ENCODE peak calls at places on chromosomes 3 and 15, in ten cellular contexts. One of them, this sample, is unnamed.

GRCh38 chr3:124558898-124559649 is 171.2 kb upstream of the UMPS start:
- DNase-seq in trophoblast cell: no peak
- DNase-seq in adrenal gland: peak; percentile 93
- DNase-seq in psoas muscle: peak; percentile 57
- DNase-seq in ovary: peak; percentile 69
- DNase-seq in stomach: peak; percentile 84
- DNase-seq in testis: peak; percentile 88
- DNase-seq in uterus: peak; percentile 92
- DNase-seq in left ventricle myocardium inferior: peak; percentile 68
- DNase-seq in K562: no peak
- DNase-seq in this sample: peak; percentile 92

GRCh38 chr3:87247086-87247781 is 20.1 kb downstream of the CHMP2B start:
- DNase-seq in stomach: no peak
- DNase-seq in adrenal gland: no peak
- DNase-seq in left ventricle myocardium inferior: no peak
- DNase-seq in K562: no peak
- DNase-seq in uterus: no peak
- DNase-seq in ovary: no peak
- DNase-seq in trophoblast cell: no peak
- DNase-seq in psoas muscle: no peak
- DNase-seq in testis: no peak
- DNase-seq in this sample: no peak

GRCh38 chr3:157526036-157526435 is 22.8 kb upstream of the VEPH1 start:
- DNase-seq in ovary: no peak
- DNase-seq in left ventricle myocardium inferior: no peak
- DNase-seq in uterus: no peak
- DNase-seq in testis: no peak
- DNase-seq in adrenal gland: no peak
- DNase-seq in trophoblast cell: no peak
- DNase-seq in stomach: no peak
- DNase-seq in psoas muscle: no peak
- DNase-seq in K562: no peak
- DNase-seq in this sample: no peak

GRCh38 chr15:85757073-85757938 is 37.4 kb downstream of the KLHL25 start:
- DNase-seq in psoas muscle: no peak
- DNase-seq in K562: no peak
- DNase-seq in left ventricle myocardium inferior: peak; percentile 52
- DNase-seq in testis: no peak
- DNase-seq in stomach: no peak
- DNase-seq in uterus: no peak
- DNase-seq in trophoblast cell: no peak
- DNase-seq in adrenal gland: no peak
- DNase-seq in ovary: no peak
- DNase-seq in this sample: no peak

GRCh38 chr3:34009480-34009844 is 211.0 kb downstream of the PDCD6IP start:
- DNase-seq in trophoblast cell: no peak
- DNase-seq in ovary: no peak
- DNase-seq in stomach: no peak
- DNase-seq in testis: no peak
- DNase-seq in K562: no peak
- DNase-seq in left ventricle myocardium inferior: no peak
- DNase-seq in adrenal gland: no peak
- DNase-seq in psoas muscle: no peak
- DNase-seq in uterus: no peak
- DNase-seq in this sample: no peak

GRCh38 chr3:71128951-71129350 is 454.6 kb downstream of the FOXP1 start:
- DNase-seq in K562: no peak
- DNase-seq in ovary: no peak
- DNase-seq in left ventricle myocardium inferior: no peak
- DNase-seq in uterus: no peak
- DNase-seq in adrenal gland: no peak
- DNase-seq in trophoblast cell: no peak
- DNase-seq in testis: no peak
- DNase-seq in stomach: no peak
- DNase-seq in psoas muscle: no peak
- DNase-seq in this sample: no peak

GRCh38 chr3:37819591-37819990 is 42.1 kb upstream of the CTDSPL start:
- DNase-seq in testis: no peak
- DNase-seq in ovary: no peak
- DNase-seq in trophoblast cell: no peak
- DNase-seq in uterus: peak; percentile 83
- DNase-seq in K562: no peak
- DNase-seq in adrenal gland: no peak
- DNase-seq in psoas muscle: no peak
- DNase-seq in stomach: no peak
- DNase-seq in left ventricle myocardium inferior: no peak
- DNase-seq in this sample: no peak

GRCh38 chr15:39239562-39239961 is 341.3 kb upstream of the THBS1 start:
- DNase-seq in trophoblast cell: no peak
- DNase-seq in left ventricle myocardium inferior: no peak
- DNase-seq in testis: no peak
- DNase-seq in uterus: no peak
- DNase-seq in psoas muscle: no peak
- DNase-seq in stomach: no peak
- DNase-seq in ovary: no peak
- DNase-seq in K562: no peak
- DNase-seq in adrenal gland: no peak
- DNase-seq in this sample: no peak

GRCh38 chr3:135368316-135368715 is 573.3 kb downstream of the EPHB1 start:
- DNase-seq in ovary: no peak
- DNase-seq in testis: no peak
- DNase-seq in uterus: no peak
- DNase-seq in psoas muscle: no peak
- DNase-seq in left ventricle myocardium inferior: no peak
- DNase-seq in K562: no peak
- DNase-seq in trophoblast cell: no peak
- DNase-seq in stomach: no peak
- DNase-seq in adrenal gland: no peak
- DNase-seq in this sample: no peak

GRCh38 chr15:28178290-28178689 is 79.2 kb upstream of the OCA2 start:
- DNase-seq in testis: no peak
- DNase-seq in stomach: no peak
- DNase-seq in ovary: no peak
- DNase-seq in K562: no peak
- DNase-seq in uterus: no peak
- DNase-seq in left ventricle myocardium inferior: no peak
- DNase-seq in adrenal gland: no peak
- DNase-seq in trophoblast cell: no peak
- DNase-seq in psoas muscle: no peak
- DNase-seq in this sample: no peak

GRCh38 chr15:99711685-99712084 is 21.6 kb downstream of the LYSMD4 start:
- DNase-seq in testis: no peak
- DNase-seq in left ventricle myocardium inferior: no peak
- DNase-seq in psoas muscle: no peak
- DNase-seq in stomach: no peak
- DNase-seq in trophoblast cell: no peak
- DNase-seq in ovary: no peak
- DNase-seq in K562: no peak
- DNase-seq in adrenal gland: no peak
- DNase-seq in uterus: no peak
- DNase-seq in this sample: no peak

GRCh38 chr3:48157950-48158376 is 30.3 kb downstream of the CDC25A start:
- DNase-seq in trophoblast cell: peak; percentile 63
- DNase-seq in ovary: peak; percentile 62
- DNase-seq in testis: peak; percentile 78
- DNase-seq in K562: peak; percentile 80
- DNase-seq in uterus: peak; percentile 64
- DNase-seq in stomach: peak; percentile 65
- DNase-seq in adrenal gland: peak; percentile 76
- DNase-seq in left ventricle myocardium inferior: peak; percentile 61
- DNase-seq in psoas muscle: peak; percentile 60
- DNase-seq in this sample: peak; percentile 80

GRCh38 chr15:31366169-31366734 is 39.6 kb downstream of the KLF13 start:
- DNase-seq in uterus: peak; percentile 62
- DNase-seq in left ventricle myocardium inferior: peak; percentile 64
- DNase-seq in adrenal gland: no peak
- DNase-seq in stomach: no peak
- DNase-seq in psoas muscle: peak; percentile 40
- DNase-seq in testis: peak; percentile 51
- DNase-seq in K562: no peak
- DNase-seq in ovary: peak; percentile 69
- DNase-seq in trophoblast cell: no peak
- DNase-seq in this sample: peak; percentile 29

GRCh38 chr3:178195824-178196223 is 340.4 kb upstream of the KCNMB2 start:
- DNase-seq in trophoblast cell: no peak
- DNase-seq in uterus: no peak
- DNase-seq in K562: no peak
- DNase-seq in ovary: no peak
- DNase-seq in left ventricle myocardium inferior: no peak
- DNase-seq in stomach: no peak
- DNase-seq in testis: no peak
- DNase-seq in psoas muscle: no peak
- DNase-seq in adrenal gland: no peak
- DNase-seq in this sample: no peak

GRCh38 chr3:154642066-154642619 is 212.2 kb upstream of the GPR149 start:
- DNase-seq in left ventricle myocardium inferior: no peak
- DNase-seq in stomach: no peak
- DNase-seq in ovary: no peak
- DNase-seq in trophoblast cell: no peak
- DNase-seq in K562: no peak
- DNase-seq in uterus: no peak
- DNase-seq in adrenal gland: no peak
- DNase-seq in testis: no peak
- DNase-seq in psoas muscle: no peak
- DNase-seq in this sample: no peak

DNA sequence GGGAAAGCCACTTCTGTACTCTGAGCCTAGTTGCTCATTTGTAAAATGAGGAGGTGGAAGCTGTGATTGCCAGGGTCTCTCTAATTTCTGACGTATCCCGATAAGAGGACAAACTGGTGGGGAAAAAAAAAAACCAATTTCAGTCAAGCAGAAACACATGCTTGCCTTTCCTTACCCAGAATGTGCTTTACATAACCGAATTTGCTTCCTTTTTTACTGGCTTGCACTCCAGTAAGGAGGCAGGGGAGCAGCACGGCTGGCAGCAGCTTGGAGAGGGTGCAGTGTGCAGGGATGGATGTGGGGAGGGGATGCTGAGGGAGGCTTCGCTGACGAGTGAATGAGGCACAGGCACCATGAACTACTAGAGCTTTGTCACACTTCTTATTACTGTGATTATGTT is 186.9 kb upstream of the LPP start:
- DNase-seq in uterus: no peak
- DNase-seq in stomach: no peak
- DNase-seq in testis: no peak
- DNase-seq in adrenal gland: no peak
- DNase-seq in psoas muscle: no peak
- DNase-seq in K562: no peak
- DNase-seq in left ventricle myocardium inferior: no peak
- DNase-seq in ovary: no peak
- DNase-seq in trophoblast cell: no peak
- DNase-seq in this sample: no peak
- H3K4me1 ChIP-seq in uterus: no peaks in the 10 kb centered on the region
- H3K4me1 ChIP-seq in stomach: peaks cover 10% of the 10 kb centered on the region
- H3K4me1 ChIP-seq in testis: no peaks in the 10 kb centered on the region
- H3K4me1 ChIP-seq in adrenal gland: peaks cover 27% of the 10 kb centered on the region
- H3K4me1 ChIP-seq in psoas muscle: peaks cover 29% of the 10 kb centered on the region
- H3K4me1 ChIP-seq in K562: no peaks in the 10 kb centered on the region
- H3K4me1 ChIP-seq in left ventricle myocardium inferior: peaks cover 41% of the 10 kb centered on the region
- H3K4me1 ChIP-seq in ovary: no peaks in the 10 kb centered on the region
- H3K4me1 ChIP-seq in trophoblast cell: peaks cover 8% of the 10 kb centered on the region
- H3K4me1 ChIP-seq in this sample: no peaks in the 10 kb centered on the region

GRCh38 chr15:47846911-47847310 is 129.6 kb downstream of the SEMA6D start:
- DNase-seq in adrenal gland: no peak
- DNase-seq in ovary: no peak
- DNase-seq in testis: no peak
- DNase-seq in uterus: no peak
- DNase-seq in trophoblast cell: no peak
- DNase-seq in stomach: no peak
- DNase-seq in psoas muscle: no peak
- DNase-seq in left ventricle myocardium inferior: no peak
- DNase-seq in K562: no peak
- DNase-seq in this sample: no peak
- H3K9me3 ChIP-seq in adrenal gland: no peaks in the 10 kb centered on the region
- H3K9me3 ChIP-seq in ovary: no peaks in the 10 kb centered on the region
- H3K9me3 ChIP-seq in testis: no peaks in the 10 kb centered on the region
- H3K9me3 ChIP-seq in uterus: no peaks in the 10 kb centered on the region
- H3K9me3 ChIP-seq in trophoblast cell: peaks cover 3% of the 10 kb centered on the region
- H3K9me3 ChIP-seq in stomach: no peaks in the 10 kb centered on the region
- H3K9me3 ChIP-seq in psoas muscle: no peaks in the 10 kb centered on the region
- H3K9me3 ChIP-seq in left ventricle myocardium inferior: no peaks in the 10 kb centered on the region
- H3K9me3 ChIP-seq in K562: no peaks in the 10 kb centered on the region
- H3K9me3 ChIP-seq in this sample: no peaks in the 10 kb centered on the region

GRCh38 chr15:63198752-63199250 is 9.4 kb downstream of the RAB8B start:
- DNase-seq in adrenal gland: no peak
- DNase-seq in psoas muscle: no peak
- DNase-seq in ovary: no peak
- DNase-seq in uterus: no peak
- DNase-seq in testis: no peak
- DNase-seq in trophoblast cell: no peak
- DNase-seq in left ventricle myocardium inferior: no peak
- DNase-seq in K562: no peak
- DNase-seq in stomach: no peak
- DNase-seq in this sample: no peak

GRCh38 chr15:63196846-63197245 is 7.4 kb downstream of the RAB8B start:
- DNase-seq in psoas muscle: no peak
- DNase-seq in uterus: no peak
- DNase-seq in K562: no peak
- DNase-seq in stomach: no peak
- DNase-seq in left ventricle myocardium inferior: no peak
- DNase-seq in testis: no peak
- DNase-seq in ovary: no peak
- DNase-seq in adrenal gland: no peak
- DNase-seq in trophoblast cell: no peak
- DNase-seq in this sample: no peak

GRCh38 chr15:63200464-63201242 is 11.2 kb downstream of the RAB8B start:
- DNase-seq in stomach: no peak
- DNase-seq in adrenal gland: no peak
- DNase-seq in testis: no peak
- DNase-seq in left ventricle myocardium inferior: no peak
- DNase-seq in K562: no peak
- DNase-seq in uterus: no peak
- DNase-seq in trophoblast cell: no peak
- DNase-seq in psoas muscle: no peak
- DNase-seq in ovary: no peak
- DNase-seq in this sample: no peak

GRCh38 chr15:63197626-63198025 is 8.2 kb downstream of the RAB8B start:
- DNase-seq in ovary: no peak
- DNase-seq in testis: no peak
- DNase-seq in trophoblast cell: no peak
- DNase-seq in uterus: no peak
- DNase-seq in K562: no peak
- DNase-seq in left ventricle myocardium inferior: no peak
- DNase-seq in stomach: no peak
- DNase-seq in psoas muscle: no peak
- DNase-seq in adrenal gland: no peak
- DNase-seq in this sample: no peak

GRCh38 chr15:63198315-63198714 is 8.9 kb downstream of the RAB8B start:
- DNase-seq in left ventricle myocardium inferior: no peak
- DNase-seq in trophoblast cell: no peak
- DNase-seq in K562: no peak
- DNase-seq in stomach: no peak
- DNase-seq in ovary: no peak
- DNase-seq in uterus: no peak
- DNase-seq in psoas muscle: no peak
- DNase-seq in adrenal gland: no peak
- DNase-seq in testis: no peak
- DNase-seq in this sample: no peak
- H3K4me3 ChIP-seq in left ventricle myocardium inferior: no peak overlapping the region
- H3K4me3 ChIP-seq in trophoblast cell: no peak overlapping the region
- H3K4me3 ChIP-seq in K562: no peak overlapping the region
- H3K4me3 ChIP-seq in stomach: no peak overlapping the region
- H3K4me3 ChIP-seq in ovary: no peak overlapping the region
- H3K4me3 ChIP-seq in uterus: no peak overlapping the region
- H3K4me3 ChIP-seq in psoas muscle: no peak overlapping the region
- H3K4me3 ChIP-seq in adrenal gland: no peak overlapping the region
- H3K4me3 ChIP-seq in testis: no peak overlapping the region
- H3K4me3 ChIP-seq in this sample: no peak overlapping the region

GRCh38 chr15:65413760-65414144 is 9.0 kb downstream of the IGDCC4 start:
- DNase-seq in ovary: no peak
- DNase-seq in adrenal gland: no peak
- DNase-seq in left ventricle myocardium inferior: no peak
- DNase-seq in trophoblast cell: no peak
- DNase-seq in psoas muscle: no peak
- DNase-seq in testis: no peak
- DNase-seq in stomach: no peak
- DNase-seq in uterus: no peak
- DNase-seq in K562: no peak
- DNase-seq in this sample: no peak
- H3K4me1 ChIP-seq in ovary: peaks cover 17% of the 10 kb centered on the region
- H3K4me1 ChIP-seq in adrenal gland: peaks cover 23% of the 10 kb centered on the region
- H3K4me1 ChIP-seq in left ventricle myocardium inferior: peaks cover 28% of the 10 kb centered on the region
- H3K4me1 ChIP-seq in trophoblast cell: peaks cover 3% of the 10 kb centered on the region
- H3K4me1 ChIP-seq in psoas muscle: peaks cover 48% of the 10 kb centered on the region
- H3K4me1 ChIP-seq in testis: peaks cover 10% of the 10 kb centered on the region
- H3K4me1 ChIP-seq in stomach: peaks cover 14% of the 10 kb centered on the region
- H3K4me1 ChIP-seq in uterus: no peaks in the 10 kb centered on the region
- H3K4me1 ChIP-seq in K562: peaks cover 9% of the 10 kb centered on the region
- H3K4me1 ChIP-seq in this sample: peaks cover 23% of the 10 kb centered on the region